ENCODE peak calls at places on chromosomes 4 and X, in eight cellular contexts. E, P, Q, F, T, O, L and U are unnamed samples.

GRCh38 chr4:55733874-55734437 is 85.6 kb upstream of the EXOC1L start:
- DNase-seq in E (peak; percentile 3), P (no peak), Q (no peak), F (no peak), T (no peak), O (no peak), L (peak; percentile 65), U (no peak)

GRCh38 chr4:140426610-140427103 is 791 bp downstream of the CLGN start:
- DNase-seq in E (no peak), P (no peak), Q (peak; percentile 53), F (peak; percentile 19), T (no peak), O (no peak), L (no peak), U (peak; percentile 27)

GRCh38 chr4:162201673-162202072 is 37.9 kb upstream of the FSTL5 start:
- DNase-seq in E (no peak), P (no peak), Q (no peak), F (no peak), T (peak; percentile 47), O (no peak), L (no peak), U (no peak)

GRCh38 chr4:145934434-145935047 is 4.1 kb downstream of the ZNF827 start:
- DNase-seq in E (no peak), P (no peak), Q (no peak), F (peak; percentile 39), T (peak; percentile 28), O (no peak), L (no peak), U (no peak)

GRCh38 chr4:82776925-82777542 is 21.6 kb downstream of the SCD5 start:
- DNase-seq in E (peak; percentile 89), P (peak; percentile 10), Q (no peak), F (no peak), T (no peak), O (no peak), L (no peak), U (no peak)

GRCh38 chr4:100420571-100420970 is 97.3 kb downstream of the EMCN start:
- DNase-seq in E (peak; percentile 4), P (no peak), Q (no peak), F (no peak), T (peak; percentile 8), O (no peak), L (no peak), U (no peak)

GRCh38 chr4:121654738-121655137 is 42.0 kb downstream of the ANXA5 start:
- DNase-seq in E (no peak), P (no peak), Q (no peak), F (peak; percentile 9), T (no peak), O (no peak), L (no peak), U (no peak)

GRCh38 chr4:16722386-16722785 is 176.1 kb downstream of the LDB2 start:
- DNase-seq in E (no peak), P (no peak), Q (no peak), F (no peak), T (no peak), O (no peak), L (no peak), U (no peak)

GRCh38 chr4:183576701-183577100 is 71.8 kb downstream of the ING2 start:
- DNase-seq in E (peak; percentile 16), P (no peak), Q (no peak), F (no peak), T (no peak), O (no peak), L (no peak), U (no peak)

GRCh38 chr4:32824321-32824720 is 2104.2 kb downstream of the PCDH7 start:
- DNase-seq in E (no peak), P (no peak), Q (no peak), F (no peak), T (no peak), O (no peak), L (no peak), U (no peak)

GRCh38 chr4:79682161-79682560 is 274.1 kb upstream of the GK2 start:
- DNase-seq in E (peak; percentile 67), P (no peak), Q (no peak), F (no peak), T (no peak), O (no peak), L (no peak), U (no peak)

GRCh38 chr4:160180206-160180605 is 1077.3 kb downstream of the RAPGEF2 start:
- DNase-seq in E (no peak), P (no peak), Q (no peak), F (no peak), T (no peak), O (no peak), L (no peak), U (no peak)

GRCh38 chr4:140875751-140876389 is 119.7 kb upstream of the TBC1D9 start:
- DNase-seq in E (no peak), P (no peak), Q (no peak), F (no peak), T (no peak), O (no peak), L (no peak), U (no peak)

GRCh38 chr4:107780665-107781064 is 44.1 kb upstream of the SGMS2 start:
- DNase-seq in E (no peak), P (no peak), Q (peak; percentile 26), F (peak; percentile 87), T (no peak), O (no peak), L (no peak), U (peak; percentile 20)

GRCh38 chrX:135520022-135520552 is 373 bp upstream of the INTS6L start:
- DNase-seq in E (peak; percentile 60), P (no peak), Q (no peak), F (peak; percentile 0), T (no peak), O (no peak), L (no peak), U (peak; percentile 28)

GRCh38 chrX:124338733-124339514 is 6.5 kb downstream of the TEX13D start:
- DNase-seq in E (no peak), P (no peak), Q (no peak), F (no peak), T (no peak), O (no peak), L (no peak), U (no peak)

GRCh38 chr4:140176735-140177134 is 22.8 kb upstream of the MAML3 start:
- DNase-seq in E (peak; percentile 90), P (no peak), Q (no peak), F (no peak), T (no peak), O (no peak), L (no peak), U (no peak)

GRCh38 chr4:184824081-184824775 is 1.5 kb downstream of the ACSL1 start:
- DNase-seq in E (peak; percentile 20), P (no peak), Q (no peak), F (peak; percentile 42), T (no peak), O (no peak), L (no peak), U (no peak)

GRCh38 chr4:124943145-124943889 is 230.8 kb upstream of the ANKRD50 start:
- DNase-seq in E (no peak), P (no peak), Q (no peak), F (no peak), T (no peak), O (no peak), L (no peak), U (no peak)

GRCh38 chr4:12399781-12400180 is 971.1 kb upstream of the HS3ST1 start:
- DNase-seq in E (no peak), P (no peak), Q (no peak), F (no peak), T (no peak), O (no peak), L (no peak), U (no peak)

GRCh38 chr4:176360446-176360845 is 40.7 kb downstream of the SPCS3 start:
- DNase-seq in E (peak; percentile 39), P (no peak), Q (no peak), F (no peak), T (no peak), O (no peak), L (no peak), U (no peak)

GRCh38 chrX:150536455-150537116 is 31.8 kb upstream of the MTM1 start:
- DNase-seq in E (no peak), P (no peak), Q (no peak), F (no peak), T (no peak), O (no peak), L (no peak), U (no peak)

GRCh38 chr4:47342796-47343195 is 120.7 kb downstream of the COMMD8 start:
- DNase-seq in E (no peak), P (no peak), Q (no peak), F (no peak), T (no peak), O (no peak), L (no peak), U (no peak)

GRCh38 chr4:158778712-158779111 is 9.9 kb downstream of the FNIP2 start:
- DNase-seq in E (no peak), P (no peak), Q (no peak), F (no peak), T (no peak), O (peak; percentile 59), L (no peak), U (no peak)

GRCh38 chrX:105297041-105297440 is 76.5 kb upstream of the TEX13A start:
- DNase-seq in E (no peak), P (no peak), Q (no peak), F (no peak), T (no peak), O (no peak), L (no peak), U (no peak)

GRCh38 chr4:90127223-90127705 is at the start of gene CCSER1:
- DNase-seq in E (peak; percentile 1), P (peak; percentile 61), Q (peak; percentile 51), F (no peak), T (no peak), O (peak; percentile 88), L (peak; percentile 80), U (peak; percentile 92)

GRCh38 chr4:15601862-15602261 is 53.3 kb downstream of the FBXL5 start:
- DNase-seq in E (no peak), P (no peak), Q (no peak), F (no peak), T (no peak), O (no peak), L (no peak), U (no peak)

GRCh38 chrX:79854469-79854868 is 160.1 kb upstream of the TBX22 start:
- DNase-seq in E (no peak), P (no peak), Q (no peak), F (no peak), T (no peak), O (no peak), L (no peak), U (no peak)

GRCh38 chr4:125041372-125041930 is 273.3 kb upstream of the FAT4 start:
- DNase-seq in E (no peak), P (no peak), Q (no peak), F (no peak), T (no peak), O (no peak), L (no peak), U (no peak)

GRCh38 chrX:140764401-140764919 is 54.9 kb downstream of the LINC00632 start:
- DNase-seq in E (peak; percentile 54), P (peak; percentile 84), Q (peak; percentile 49), F (no peak), T (no peak), O (no peak), L (no peak), U (peak; percentile 17)

GRCh38 chr4:58849026-58849425 is 1738.8 kb upstream of the IGFBP7 start:
- DNase-seq in E (no peak), P (no peak), Q (no peak), F (no peak), T (no peak), O (no peak), L (no peak), U (no peak)

GRCh38 chr4:1727117-1728031 is 6.1 kb downstream of the TACC3 start:
- DNase-seq in E (peak; percentile 75), P (no peak), Q (no peak), F (no peak), T (peak; percentile 66), O (no peak), L (peak; percentile 82), U (no peak)

GRCh38 chr4:985123-985830 is 1.6 kb upstream of the IDUA start:
- DNase-seq in E (no peak), P (peak; percentile 88), Q (peak; percentile 84), F (no peak), T (peak; percentile 44), O (no peak), L (peak; percentile 76), U (no peak)

GRCh38 chr4:94349193-94349592 is 6.6 kb upstream of the HPGDS start:
- DNase-seq in E (peak; percentile 27), P (no peak), Q (no peak), F (no peak), T (no peak), O (no peak), L (no peak), U (no peak)